ENCODE peak calls at places on chromosomes 7 and 10, in nine cellular contexts. Y is small intestine, D is stomach, U is A549, L is pancreas, G is aorta, T is lung, E is H1, H is PC-9. A is an unnamed sample.

GRCh38 chr10:79321951-79322350 is 25.3 kb upstream of the PPIF start:
- DNase-seq in D (no peak), H (no peak), T (no peak), G (no peak), Y (no peak), L (no peak), E (no peak), U (no peak), A (peak; percentile 57)

GRCh38 chr7:17236603-17237002 is 61.8 kb upstream of the AHR start:
- DNase-seq in D (no peak), E (no peak), T (no peak), H (no peak), G (no peak), Y (no peak), L (no peak), U (no peak), A (no peak)

GRCh38 chr7:116726713-116727431 is 54.9 kb downstream of the MET start:
- DNase-seq in T (no peak), H (no peak), G (no peak), E (no peak), Y (no peak), D (no peak), L (no peak), U (no peak), A (no peak)

GRCh38 chr7:8085420-8085819 is 116.8 kb downstream of the GLCCI1 start:
- DNase-seq in D (no peak), G (no peak), H (no peak), Y (no peak), U (no peak), E (no peak), T (no peak), L (no peak), A (no peak)

GRCh38 chr7:140316165-140316661 is 82.1 kb downstream of the SLC37A3 start:
- DNase-seq in Y (peak; percentile 91), T (peak; percentile 78), D (peak; percentile 81), U (peak; percentile 79), L (peak; percentile 62), E (no peak), H (peak; percentile 74), G (peak; percentile 92), A (peak; percentile 93)

GRCh38 chr7:138871691-138872090 is 73.7 kb upstream of the ATP6V0A4 start:
- DNase-seq in Y (no peak), H (no peak), D (no peak), U (no peak), L (no peak), E (no peak), G (no peak), T (no peak), A (no peak)

GRCh38 chr10:77675347-77675746 is 37.7 kb upstream of the KCNMA1 start:
- DNase-seq in E (no peak), L (no peak), G (no peak), Y (no peak), D (no peak), U (no peak), T (no peak), H (no peak), A (no peak)

GRCh38 chr10:16116404-16117304 is 256.3 kb upstream of the MINDY3 start:
- DNase-seq in E (peak; percentile 9), D (no peak), G (no peak), H (peak; percentile 1), U (peak; percentile 49), T (no peak), L (no peak), Y (peak; percentile 2), A (no peak)

GRCh38 chr10:131682271-131682962 is 218.4 kb upstream of the PPP2R2D start:
- DNase-seq in E (no peak), Y (no peak), H (no peak), L (peak; percentile 27), G (no peak), T (no peak), D (no peak), U (no peak), A (no peak)

GRCh38 chr7:77550586-77550985 is 13.5 kb downstream of the PTPN12 start:
- DNase-seq in U (no peak), H (no peak), D (no peak), G (no peak), Y (no peak), T (no peak), E (no peak), L (no peak), A (no peak)

GRCh38 chr7:24440851-24441250 is 132.4 kb upstream of the PALS2 start:
- DNase-seq in D (no peak), T (no peak), L (no peak), G (no peak), Y (no peak), H (no peak), E (no peak), U (no peak), A (no peak)

GRCh38 chr10:22445460-22445859 is 100.2 kb downstream of the SPAG6 start:
- DNase-seq in E (no peak), Y (no peak), U (no peak), D (no peak), G (no peak), T (no peak), H (no peak), L (no peak), A (no peak)

GRCh38 chr7:149500910-149501309 is 3.3 kb upstream of the ZNF746 start:
- DNase-seq in U (no peak), Y (no peak), T (no peak), D (no peak), G (no peak), E (no peak), L (no peak), H (no peak), A (no peak)

GRCh38 chr7:13829914-13830603 is 159.4 kb downstream of the ETV1 start:
- DNase-seq in L (no peak), H (no peak), G (no peak), T (no peak), D (no peak), U (no peak), Y (no peak), E (no peak), A (peak; percentile 74)

GRCh38 chr7:150968056-150968455 is 10.1 kb downstream of the KCNH2 start:
- DNase-seq in D (no peak), L (no peak), U (no peak), G (no peak), E (no peak), T (no peak), Y (no peak), H (no peak), A (no peak)
- H3K4me1 ChIP-seq in D (peaks cover 95% of the 10 kb centered on the region), L (no peaks in the 10 kb centered on the region), U (no peaks in the 10 kb centered on the region), G (no peaks in the 10 kb centered on the region), E (peaks cover 14% of the 10 kb centered on the region), T (peaks cover 12% of the 10 kb centered on the region), Y (no peaks in the 10 kb centered on the region), H (no peaks in the 10 kb centered on the region), A (no peaks in the 10 kb centered on the region)

GRCh38 chr7:70761711-70762328 is 370.1 kb upstream of the GALNT17 start:
- DNase-seq in T (no peak), U (no peak), L (no peak), D (no peak), E (no peak), G (no peak), H (no peak), Y (no peak), A (no peak)
- H3K27ac ChIP-seq in T (no peak overlapping the region), U (no peak overlapping the region), L (no peak overlapping the region), D (no peak overlapping the region), E (no peak overlapping the region), G (no peak overlapping the region), H (no peak overlapping the region), Y (no peak overlapping the region), A (no peak overlapping the region)

GRCh38 chr7:108284349-108285017 is 154.3 kb upstream of the LAMB4 start:
- DNase-seq in Y (no peak), L (no peak), D (no peak), G (no peak), E (no peak), H (no peak), T (no peak), U (no peak), A (no peak)
- H3K4me1 ChIP-seq in Y (no peaks in the 10 kb centered on the region), L (peaks cover 12% of the 10 kb centered on the region), D (no peaks in the 10 kb centered on the region), G (no peaks in the 10 kb centered on the region), E (no peaks in the 10 kb centered on the region), H (no peaks in the 10 kb centered on the region), T (no peaks in the 10 kb centered on the region), U (peaks cover 81% of the 10 kb centered on the region), A (peaks cover 24% of the 10 kb centered on the region)

DNA sequence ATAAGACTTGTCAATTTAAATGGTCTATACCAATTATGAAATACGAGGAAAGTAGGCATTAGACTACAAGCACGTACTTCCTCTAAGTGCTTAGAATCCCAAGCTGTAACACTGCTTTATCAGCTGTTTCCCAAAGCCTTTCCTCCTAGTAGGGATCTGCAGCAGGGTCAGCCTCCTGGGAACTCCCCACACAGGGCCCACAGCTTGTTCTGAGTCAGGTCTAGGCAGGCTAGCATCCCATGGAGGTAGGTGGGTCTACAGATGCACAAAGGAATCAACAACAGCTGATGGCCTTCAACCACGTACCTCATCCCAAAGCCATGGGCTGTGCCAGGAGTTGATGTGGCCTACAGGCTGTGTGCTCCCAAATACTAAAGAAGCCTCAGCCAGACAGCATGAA is 14.7 kb downstream of the MMS19 start:
- DNase-seq in U (no peak), Y (no peak), E (no peak), L (no peak), G (no peak), D (no peak), H (no peak), T (no peak), A (no peak)
- H3K27ac ChIP-seq in U (no peak overlapping the region), Y (no peak overlapping the region), E (no peak overlapping the region), L (no peak overlapping the region), G (peak overlapping the region; percentile 3), D (no peak overlapping the region), H (no peak overlapping the region), T (no peak overlapping the region), A (no peak overlapping the region)

A was measured in foreskin keratinocyte.